ENCODE peak calls at places on chromosomes 13 and 19, in four cellular contexts. W, X, I and G are unnamed samples. For H3K9me3, the result is how much of the 10 kb centered on the place peaks cover.

GRCh38 chr13:114119196-114119595 is 13.2 kb downstream of the RASA3 start:
- DNase-seq in I (no peak), X (no peak), W (no peak), G (no peak)

GRCh38 chr13:99990045-99990977 is 8.7 kb downstream of the ZIC2 start:
- DNase-seq in X (no peak), W (no peak), I (no peak), G (no peak)

GRCh38 chr19:2392366-2392765 is 32.3 kb downstream of the TMPRSS9 start:
- DNase-seq in W (no peak), X (no peak), I (no peak), G (no peak)

GRCh38 chr13:20901668-20902437 is 693 bp downstream of the XPO4 start:
- DNase-seq in I (no peak), X (no peak), W (no peak), G (no peak)

GRCh38 chr13:90375851-90376250 is 971.6 kb upstream of the MIR17HG start:
- DNase-seq in I (no peak), X (no peak), W (no peak), G (no peak)

GRCh38 chr13:49784886-49785570 is 7.5 kb downstream of the KPNA3 start:
- DNase-seq in X (no peak), I (no peak), W (no peak), G (no peak)

GRCh38 chr13:31909889-31910551 is 121.6 kb upstream of the FRY start:
- DNase-seq in W (peak), X (peak), I (no peak), G (no peak)

GRCh38 chr13:30600470-30600869 is 17.2 kb upstream of the USPL1 start:
- DNase-seq in W (no peak), I (no peak), X (no peak), G (no peak)

GRCh38 chr13:35797946-35798345 is 321.5 kb upstream of the MAB21L1 start:
- DNase-seq in W (no peak), I (no peak), X (no peak), G (no peak)

GRCh38 chr13:110479648-110480047 is 81.9 kb downstream of the RAB20 start:
- DNase-seq in I (no peak), W (no peak), X (no peak), G (no peak)

GRCh38 chr13:85738696-85739320 is 60.4 kb downstream of the SLITRK6 start:
- DNase-seq in I (no peak), W (no peak), X (no peak), G (no peak)

GRCh38 chr19:55454787-55455243 is 6.6 kb downstream of the ISOC2 start:
- DNase-seq in I (no peak), W (no peak), X (no peak), G (no peak)

GRCh38 chr13:93249259-93249917 is 22.8 kb downstream of the GPC6 start:
- DNase-seq in X (no peak), I (no peak), W (no peak), G (no peak)

GRCh38 chr19:45448425-45448756 is 19.4 kb upstream of the FOSB start:
- DNase-seq in I (no peak), W (no peak), X (no peak), G (no peak)

GRCh38 chr19:45446944-45447343 is 20.9 kb upstream of the FOSB start:
- DNase-seq in X (no peak), W (no peak), I (peak), G (no peak)

GRCh38 chr19:45444318-45445041 is 20.8 kb upstream of the ERCC1 start:
- DNase-seq in W (peak), I (peak), X (peak), G (peak)

GRCh38 chr19:45445139-45445538 is 21.4 kb upstream of the ERCC1 start:
- DNase-seq in X (no peak), W (no peak), I (no peak), G (no peak)

DNA sequence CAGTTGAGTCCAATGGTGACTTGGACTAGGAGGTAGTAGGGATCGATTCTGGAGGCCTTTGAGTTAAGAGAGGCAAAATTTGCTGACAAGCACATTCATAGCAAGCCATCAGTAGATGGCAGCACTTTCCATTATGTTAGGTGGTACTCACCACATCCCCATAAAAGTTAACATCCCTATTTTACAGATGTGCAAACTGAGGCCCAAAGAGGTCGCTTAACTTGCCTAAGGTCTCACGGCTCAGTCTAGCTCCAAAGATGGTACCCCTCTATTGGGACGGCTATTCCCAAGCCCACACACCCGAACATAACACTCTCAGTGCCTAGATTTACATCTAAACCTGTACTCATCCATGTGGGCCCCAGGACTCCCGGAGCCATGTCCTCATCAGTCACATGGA is 21.5 kb upstream of the FOSB start:
- DNase-seq in W (no peak), I (no peak), X (no peak), G (no peak)
- TF ChIP-seq CTCF in W (peak), I (no peak), X (no peak), G (no peak)

DNA sequence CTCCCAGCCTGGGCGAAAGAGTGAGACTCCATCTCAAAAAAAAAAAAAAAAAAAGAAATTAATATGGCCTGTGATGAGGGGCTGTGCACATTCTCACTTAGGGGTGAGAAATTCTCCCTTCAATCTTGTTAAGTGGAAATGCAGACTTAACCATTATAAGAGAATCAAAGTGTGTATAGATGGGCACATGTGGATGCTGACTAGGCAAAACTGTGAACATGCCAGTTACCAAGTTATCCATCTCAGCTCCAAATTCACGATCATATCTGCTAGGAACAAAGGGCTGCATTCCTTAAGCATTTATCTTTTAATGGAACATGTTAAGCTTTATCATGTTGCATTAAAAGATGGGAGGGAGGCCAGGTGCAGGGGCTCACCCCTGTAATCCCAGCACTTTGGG is 4.3 kb downstream of the ZNF560 start:
- DNase-seq in X (no peak), I (no peak), W (no peak), G (no peak)
- H3K9me3 ChIP-seq in X (under half), I (under half), W (half or more), G (under half)

DNA sequence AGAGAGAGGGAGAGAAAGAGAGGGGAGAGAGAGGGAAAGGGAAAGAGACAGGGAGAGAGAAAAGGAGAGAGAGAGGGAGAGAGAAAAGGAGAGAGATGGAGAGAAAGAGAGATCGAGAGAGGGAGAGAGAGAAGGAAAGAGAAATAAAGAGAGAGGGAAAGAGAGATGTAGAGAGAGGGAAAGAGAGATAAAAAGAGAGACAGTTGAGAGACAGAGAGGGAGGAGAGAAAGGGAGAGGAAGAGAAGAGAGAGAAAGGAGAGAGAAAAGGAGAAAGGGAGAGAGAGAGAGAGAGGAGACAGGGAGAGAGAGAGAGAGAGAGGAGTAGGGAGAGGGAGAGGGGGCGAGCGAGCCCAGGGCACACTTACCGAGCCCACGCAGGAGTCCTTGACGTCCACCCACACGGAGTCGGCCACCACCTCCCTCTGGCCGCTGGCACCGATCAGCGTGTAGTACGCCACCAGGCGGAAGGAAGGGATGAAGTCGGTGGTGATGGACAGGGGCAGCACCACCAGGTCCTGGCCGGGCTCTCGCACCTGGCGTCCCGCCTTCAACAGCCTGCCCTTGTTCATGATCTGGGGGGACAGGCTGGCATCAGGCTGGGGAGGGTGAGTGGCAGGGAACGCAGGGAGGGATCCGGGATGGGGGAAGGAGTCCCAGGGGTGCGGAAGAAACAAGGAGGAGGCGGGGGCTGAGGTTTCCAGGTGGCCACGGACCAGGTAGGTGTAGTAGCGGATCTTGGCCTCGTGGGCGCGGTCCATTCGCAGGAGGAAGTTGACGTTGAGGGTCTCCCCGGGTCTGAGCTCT is 10.0 kb downstream of the C3 start:
- DNase-seq in X (no peak), W (no peak), I (no peak), G (no peak)
- TF ChIP-seq CTCF in X (no peak), W (no peak), I (no peak), G (no peak)

GRCh38 chr19:50040967-50041366 is 15.2 kb downstream of the ZNF473 start:
- DNase-seq in I (no peak), X (peak), W (no peak), G (no peak)
- H3K9me3 ChIP-seq in I (under half), X (under half), W (half or more), G (under half)

GRCh38 chr19:383922-384800 is 24.8 kb downstream of the C2CD4C start:
- DNase-seq in X (peak), W (no peak), I (peak), G (no peak)
- TF ChIP-seq CTCF in X (peak), W (peak), I (peak), G (peak)

GRCh38 chr19:35164418-35164817 is 9.9 kb downstream of the FXYD5 start:
- DNase-seq in I (no peak), W (no peak), X (no peak), G (no peak)
- H3K9me3 ChIP-seq in I (under half), W (half or more), X (under half), G (under half)